ENCODE peak calls at places on chromosome 22, in ten cellular contexts. A is neural progenitor cell; G is A549; M is A673; I is tibial nerve; L is fibroblast of lung; X is transverse colon; C is uterus; N is CD8-positive, alpha-beta T cell; H is left ventricle myocardium inferior. Z is an unnamed sample.

GRCh38 chr22:32561163-32561562 is 86.6 kb downstream of the FBXO7 start:
- DNase-seq in M (no peak), I (no peak), H (no peak), L (no peak), C (no peak), A (no peak), G (no peak), N (no peak), X (no peak), Z (no peak)

GRCh38 chr22:17633217-17633997 is 4.9 kb upstream of the ATP6V1E1 start:
- DNase-seq in N (no peak), A (no peak), I (no peak), C (no peak), L (peak; percentile 22), M (no peak), G (peak; percentile 29), X (no peak), H (no peak), Z (no peak)

GRCh38 chr22:45553333-45554039 is 50.8 kb downstream of the FBLN1 start:
- DNase-seq in H (peak; percentile 77), A (peak; percentile 90), N (peak; percentile 36), I (peak; percentile 67), M (peak; percentile 86), X (peak; percentile 73), C (peak; percentile 86), G (peak; percentile 83), L (peak; percentile 97), Z (peak; percentile 88)

GRCh38 chr22:32531955-32532818 is 57.6 kb downstream of the FBXO7 start:
- DNase-seq in G (no peak), H (peak; percentile 92), A (peak; percentile 63), I (no peak), C (peak; percentile 95), N (no peak), L (peak; percentile 92), X (peak; percentile 51), M (peak; percentile 45), Z (peak; percentile 93)

GRCh38 chr22:22178992-22179391 is 65.6 kb upstream of the VPREB1 start:
- DNase-seq in M (no peak), C (no peak), X (no peak), H (no peak), G (no peak), A (no peak), I (no peak), L (no peak), N (no peak), Z (no peak)

GRCh38 chr22:25368271-25368670 is 148.8 kb downstream of the CRYBB2 start:
- DNase-seq in A (no peak), X (peak; percentile 76), I (no peak), M (peak; percentile 48), C (peak; percentile 34), L (peak; percentile 73), G (no peak), N (no peak), H (no peak), Z (no peak)

GRCh38 chr22:31291716-31292644 is at the start of gene PIK3IP1:
- DNase-seq in M (peak; percentile 86), N (peak; percentile 91), L (peak; percentile 89), A (peak; percentile 92), C (peak; percentile 84), G (peak; percentile 66), H (peak; percentile 89), I (peak; percentile 91), X (peak; percentile 95), Z (peak; percentile 90)

GRCh38 chr22:50625131-50625567 is 2.8 kb downstream of the ARSA start:
- DNase-seq in L (no peak), I (no peak), A (no peak), M (no peak), X (peak; percentile 15), N (no peak), C (no peak), G (no peak), H (no peak), Z (no peak)

GRCh38 chr22:44931077-44931540 is 78.7 kb downstream of the PHF21B start:
- DNase-seq in X (no peak), G (no peak), C (peak; percentile 60), N (no peak), I (no peak), L (peak; percentile 14), M (no peak), A (no peak), H (peak; percentile 81), Z (peak; percentile 73)

GRCh38 chr22:28538922-28539321 is 140.7 kb downstream of the TTC28 start:
- DNase-seq in C (no peak), H (no peak), N (no peak), I (no peak), X (no peak), M (no peak), G (no peak), A (no peak), L (no peak), Z (no peak)

GRCh38 chr22:28609921-28610320 is 69.7 kb downstream of the TTC28 start:
- DNase-seq in M (no peak), C (no peak), I (no peak), H (no peak), G (no peak), N (no peak), L (no peak), A (no peak), X (no peak), Z (no peak)

GRCh38 chr22:37549704-37550059 is 10.6 kb upstream of the CDC42EP1 start:
- DNase-seq in C (peak; percentile 69), H (no peak), M (no peak), G (no peak), A (peak; percentile 40), I (no peak), L (peak; percentile 54), N (no peak), X (no peak), Z (no peak)
- H3K4me1 ChIP-seq in C (peaks cover 8% of the 10 kb centered on the region), H (peaks cover 86% of the 10 kb centered on the region), M (peaks cover 6% of the 10 kb centered on the region), G (peaks cover 53% of the 10 kb centered on the region), A (peaks cover 54% of the 10 kb centered on the region), I (peaks cover 46% of the 10 kb centered on the region), L (peaks cover 33% of the 10 kb centered on the region), N (peaks cover 14% of the 10 kb centered on the region), X (peaks cover 44% of the 10 kb centered on the region), Z (no peaks in the 10 kb centered on the region)

GRCh38 chr22:47622541-47622940 is 860.1 kb downstream of the TBC1D22A start:
- DNase-seq in L (no peak), M (no peak), C (no peak), N (no peak), A (no peak), H (no peak), X (no peak), G (no peak), I (no peak), Z (peak; percentile 26)

GRCh38 chr22:47619631-47620030 is 857.2 kb downstream of the TBC1D22A start:
- DNase-seq in X (no peak), H (no peak), M (no peak), L (no peak), N (no peak), I (no peak), C (no peak), G (no peak), A (no peak), Z (peak; percentile 42)

GRCh38 chr22:47618611-47619010 is 856.2 kb downstream of the TBC1D22A start:
- DNase-seq in N (no peak), I (no peak), G (no peak), X (no peak), H (no peak), M (no peak), A (no peak), C (no peak), L (no peak), Z (no peak)

GRCh38 chr22:47621253-47621652 is 858.8 kb downstream of the TBC1D22A start:
- DNase-seq in I (no peak), H (no peak), A (no peak), L (no peak), C (no peak), G (no peak), X (no peak), M (no peak), N (no peak), Z (peak; percentile 52)

GRCh38 chr22:47620391-47620790 is 857.9 kb downstream of the TBC1D22A start:
- DNase-seq in H (no peak), X (no peak), N (no peak), I (no peak), G (no peak), A (no peak), L (no peak), M (no peak), C (no peak), Z (peak; percentile 53)
- H3K27ac ChIP-seq in H (no peak overlapping the region), X (no peak overlapping the region), N (no peak overlapping the region), I (no peak overlapping the region), G (no peak overlapping the region), A (no peak overlapping the region), L (no peak overlapping the region), M (no peak overlapping the region), C (no peak overlapping the region), Z (no peak overlapping the region)

GRCh38 chr22:20180245-20180630 is 29.4 kb upstream of the CCDC188 start:
- DNase-seq in C (no peak), H (no peak), M (no peak), A (peak; percentile 49), G (no peak), N (no peak), X (no peak), L (no peak), I (no peak), Z (no peak)
- TF ChIP-seq CTCF in C (no peak), H (peak; percentile 21), M (peak; percentile 19), A (peak; percentile 57), G (no peak), N (no peak), X (no peak), L (no peak), I (no peak), Z (peak; percentile 14)

GRCh38 chr22:40031766-40032470 is 37.2 kb downstream of the FAM83F start:
- DNase-seq in H (no peak), L (no peak), G (no peak), X (no peak), I (no peak), N (no peak), C (no peak), M (no peak), A (no peak), Z (no peak)

GRCh38 chr22:40030026-40030756 is 35.4 kb downstream of the FAM83F start:
- DNase-seq in A (peak; percentile 1), H (no peak), C (no peak), G (no peak), I (no peak), X (no peak), L (no peak), N (peak; percentile 12), M (no peak), Z (no peak)

GRCh38 chr22:40028098-40028425 is 33.3 kb downstream of the FAM83F start:
- DNase-seq in I (no peak), H (no peak), C (no peak), X (no peak), N (no peak), M (no peak), A (peak; percentile 1), G (no peak), L (no peak), Z (no peak)

GRCh38 chr22:40029189-40029890 is 34.6 kb downstream of the FAM83F start:
- DNase-seq in C (no peak), I (no peak), M (no peak), A (peak; percentile 1), G (no peak), X (no peak), L (no peak), N (peak; percentile 7), H (no peak), Z (no peak)

DNA sequence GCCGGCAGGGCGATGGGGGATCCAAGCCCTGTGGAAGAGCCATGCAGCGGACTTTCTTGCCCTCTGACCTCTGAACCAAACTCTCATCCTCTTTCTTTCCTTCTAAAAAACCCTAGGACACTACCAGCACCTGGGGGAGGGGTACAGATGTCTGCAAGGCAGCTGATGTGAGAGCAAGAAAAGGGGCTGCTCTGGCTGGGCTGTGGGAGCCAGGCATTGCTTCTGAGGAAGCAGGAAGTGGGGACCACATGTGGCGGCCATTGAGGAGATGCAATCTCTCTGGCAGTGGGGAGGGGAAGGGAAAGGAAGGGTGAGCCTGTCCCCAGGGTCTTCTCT is 36.0 kb downstream of the FAM83F start:
- DNase-seq in A (peak; percentile 6), L (no peak), C (no peak), M (peak; percentile 28), H (no peak), G (no peak), N (peak; percentile 19), I (no peak), X (no peak), Z (no peak)
- H3K4me1 ChIP-seq in A (peaks cover 4% of the 10 kb centered on the region), L (no peaks in the 10 kb centered on the region), C (no peaks in the 10 kb centered on the region), M (no peaks in the 10 kb centered on the region), H (no peaks in the 10 kb centered on the region), G (no peaks in the 10 kb centered on the region), N (peaks cover 4% of the 10 kb centered on the region), I (no peaks in the 10 kb centered on the region), X (no peaks in the 10 kb centered on the region), Z (no peaks in the 10 kb centered on the region)